ENCODE peak calls at places on chromosomes 3 and 15, in seven cellular contexts. One of them, this sample, is unnamed.
A peak's percentile ranks its signal among the peaks of the same experiment; 100 is the strongest.

GRCh38 chr3:63050548-63050947 is 175.3 kb upstream of the CADPS start:
- DNase-seq in kidney epithelial cell: no peak
- DNase-seq in mucosa of descending colon: no peak
- DNase-seq in body of pancreas: no peak
- DNase-seq in cardiac fibroblast: peak; percentile 36
- DNase-seq in transverse colon: no peak
- DNase-seq in astrocyte of the cerebellum: no peak
- DNase-seq in this sample: no peak

GRCh38 chr3:110955301-110955880 is 116.2 kb upstream of the NECTIN3 start:
- DNase-seq in kidney epithelial cell: no peak
- DNase-seq in mucosa of descending colon: no peak
- DNase-seq in body of pancreas: no peak
- DNase-seq in cardiac fibroblast: peak; percentile 77
- DNase-seq in transverse colon: no peak
- DNase-seq in astrocyte of the cerebellum: no peak
- DNase-seq in this sample: no peak

GRCh38 chr15:92725171-92725570 is 69.6 kb upstream of the FAM174B start:
- DNase-seq in kidney epithelial cell: peak; percentile 77
- DNase-seq in mucosa of descending colon: no peak
- DNase-seq in body of pancreas: no peak
- DNase-seq in cardiac fibroblast: peak; percentile 35
- DNase-seq in transverse colon: no peak
- DNase-seq in astrocyte of the cerebellum: no peak
- DNase-seq in this sample: no peak

GRCh38 chr3:125062904-125063618 is 7.3 kb upstream of the HEG1 start:
- DNase-seq in kidney epithelial cell: peak; percentile 84
- DNase-seq in mucosa of descending colon: no peak
- DNase-seq in body of pancreas: peak; percentile 64
- DNase-seq in cardiac fibroblast: peak; percentile 89
- DNase-seq in transverse colon: no peak
- DNase-seq in astrocyte of the cerebellum: peak; percentile 96
- DNase-seq in this sample: peak; percentile 65

GRCh38 chr3:170532573-170532972 is 53.3 kb downstream of the SLC7A14 start:
- DNase-seq in kidney epithelial cell: no peak
- DNase-seq in mucosa of descending colon: no peak
- DNase-seq in body of pancreas: no peak
- DNase-seq in cardiac fibroblast: no peak
- DNase-seq in transverse colon: no peak
- DNase-seq in astrocyte of the cerebellum: no peak
- DNase-seq in this sample: no peak

GRCh38 chr3:30688776-30689175 is 82.4 kb downstream of the TGFBR2 start:
- DNase-seq in kidney epithelial cell: peak; percentile 51
- DNase-seq in mucosa of descending colon: peak; percentile 46
- DNase-seq in body of pancreas: no peak
- DNase-seq in cardiac fibroblast: peak; percentile 64
- DNase-seq in transverse colon: peak; percentile 49
- DNase-seq in astrocyte of the cerebellum: no peak
- DNase-seq in this sample: no peak

GRCh38 chr15:84797801-84798200 is 19.4 kb upstream of the ALPK3 start:
- DNase-seq in kidney epithelial cell: no peak
- DNase-seq in mucosa of descending colon: no peak
- DNase-seq in body of pancreas: no peak
- DNase-seq in cardiac fibroblast: no peak
- DNase-seq in transverse colon: no peak
- DNase-seq in astrocyte of the cerebellum: no peak
- DNase-seq in this sample: no peak

GRCh38 chr15:32994810-32995424 is 199.6 kb downstream of the FMN1 start:
- DNase-seq in kidney epithelial cell: no peak
- DNase-seq in mucosa of descending colon: no peak
- DNase-seq in body of pancreas: no peak
- DNase-seq in cardiac fibroblast: peak; percentile 79
- DNase-seq in transverse colon: no peak
- DNase-seq in astrocyte of the cerebellum: peak; percentile 53
- DNase-seq in this sample: no peak

GRCh38 chr3:23615068-23615467 is 190.7 kb upstream of the UBE2E1 start:
- DNase-seq in kidney epithelial cell: no peak
- DNase-seq in mucosa of descending colon: no peak
- DNase-seq in body of pancreas: no peak
- DNase-seq in cardiac fibroblast: no peak
- DNase-seq in transverse colon: no peak
- DNase-seq in astrocyte of the cerebellum: no peak
- DNase-seq in this sample: no peak

GRCh38 chr15:47551079-47551478 is 166.2 kb upstream of the SEMA6D start:
- DNase-seq in kidney epithelial cell: no peak
- DNase-seq in mucosa of descending colon: peak; percentile 18
- DNase-seq in body of pancreas: no peak
- DNase-seq in cardiac fibroblast: no peak
- DNase-seq in transverse colon: no peak
- DNase-seq in astrocyte of the cerebellum: no peak
- DNase-seq in this sample: no peak

GRCh38 chr15:32802296-32802936 is 84.6 kb downstream of the GREM1 start:
- DNase-seq in kidney epithelial cell: peak; percentile 61
- DNase-seq in mucosa of descending colon: no peak
- DNase-seq in body of pancreas: no peak
- DNase-seq in cardiac fibroblast: peak; percentile 94
- DNase-seq in transverse colon: no peak
- DNase-seq in astrocyte of the cerebellum: peak; percentile 96
- DNase-seq in this sample: no peak

GRCh38 chr15:82566690-82567089 is 26.4 kb upstream of the RPS17 start:
- DNase-seq in kidney epithelial cell: no peak
- DNase-seq in mucosa of descending colon: no peak
- DNase-seq in body of pancreas: no peak
- DNase-seq in cardiac fibroblast: peak; percentile 75
- DNase-seq in transverse colon: no peak
- DNase-seq in astrocyte of the cerebellum: no peak
- DNase-seq in this sample: no peak

GRCh38 chr3:104987859-104988258 is 378.9 kb upstream of the ALCAM start:
- DNase-seq in kidney epithelial cell: no peak
- DNase-seq in mucosa of descending colon: no peak
- DNase-seq in body of pancreas: no peak
- DNase-seq in cardiac fibroblast: peak; percentile 16
- DNase-seq in transverse colon: no peak
- DNase-seq in astrocyte of the cerebellum: no peak
- DNase-seq in this sample: no peak

GRCh38 chr15:78261062-78261461 is 3.3 kb upstream of the DNAJA4 start:
- DNase-seq in kidney epithelial cell: no peak
- DNase-seq in mucosa of descending colon: no peak
- DNase-seq in body of pancreas: no peak
- DNase-seq in cardiac fibroblast: no peak
- DNase-seq in transverse colon: no peak
- DNase-seq in astrocyte of the cerebellum: no peak
- DNase-seq in this sample: no peak

GRCh38 chr3:160950542-160950941 is 154.6 kb downstream of the B3GALNT1 start:
- DNase-seq in kidney epithelial cell: no peak
- DNase-seq in mucosa of descending colon: no peak
- DNase-seq in body of pancreas: no peak
- DNase-seq in cardiac fibroblast: no peak
- DNase-seq in transverse colon: no peak
- DNase-seq in astrocyte of the cerebellum: no peak
- DNase-seq in this sample: no peak

GRCh38 chr3:170802164-170803151 is 67.5 kb downstream of the RPL22L1 start:
- DNase-seq in kidney epithelial cell: peak; percentile 77
- DNase-seq in mucosa of descending colon: no peak
- DNase-seq in body of pancreas: no peak
- DNase-seq in cardiac fibroblast: peak; percentile 94
- DNase-seq in transverse colon: no peak
- DNase-seq in astrocyte of the cerebellum: peak; percentile 80
- DNase-seq in this sample: no peak

GRCh38 chr3:178392553-178392952 is 143.7 kb upstream of the KCNMB2 start:
- DNase-seq in kidney epithelial cell: no peak
- DNase-seq in mucosa of descending colon: no peak
- DNase-seq in body of pancreas: no peak
- DNase-seq in cardiac fibroblast: peak; percentile 90
- DNase-seq in transverse colon: no peak
- DNase-seq in astrocyte of the cerebellum: peak; percentile 34
- DNase-seq in this sample: no peak

GRCh38 chr15:96347181-96348111 is 16.9 kb downstream of the NR2F2 start:
- DNase-seq in kidney epithelial cell: no peak
- DNase-seq in mucosa of descending colon: no peak
- DNase-seq in body of pancreas: no peak
- DNase-seq in cardiac fibroblast: peak; percentile 76
- DNase-seq in transverse colon: no peak
- DNase-seq in astrocyte of the cerebellum: no peak
- DNase-seq in this sample: peak; percentile 87

GRCh38 chr3:112360574-112360973 is 27.6 kb downstream of the CD200 start:
- DNase-seq in kidney epithelial cell: no peak
- DNase-seq in mucosa of descending colon: no peak
- DNase-seq in body of pancreas: peak; percentile 28
- DNase-seq in cardiac fibroblast: peak; percentile 50
- DNase-seq in transverse colon: no peak
- DNase-seq in astrocyte of the cerebellum: peak; percentile 54
- DNase-seq in this sample: no peak

GRCh38 chr3:43098761-43099160 is 7.1 kb downstream of the POMGNT2 start:
- DNase-seq in kidney epithelial cell: no peak
- DNase-seq in mucosa of descending colon: no peak
- DNase-seq in body of pancreas: no peak
- DNase-seq in cardiac fibroblast: no peak
- DNase-seq in transverse colon: no peak
- DNase-seq in astrocyte of the cerebellum: no peak
- DNase-seq in this sample: no peak

GRCh38 chr3:183142199-183142598 is 20.3 kb downstream of the LAMP3 start:
- DNase-seq in kidney epithelial cell: no peak
- DNase-seq in mucosa of descending colon: no peak
- DNase-seq in body of pancreas: no peak
- DNase-seq in cardiac fibroblast: peak; percentile 32
- DNase-seq in transverse colon: no peak
- DNase-seq in astrocyte of the cerebellum: no peak
- DNase-seq in this sample: peak; percentile 18

GRCh38 chr3:49386056-49386756 is 25.6 kb downstream of the RHOA start:
- DNase-seq in kidney epithelial cell: no peak
- DNase-seq in mucosa of descending colon: no peak
- DNase-seq in body of pancreas: no peak
- DNase-seq in cardiac fibroblast: no peak
- DNase-seq in transverse colon: no peak
- DNase-seq in astrocyte of the cerebellum: no peak
- DNase-seq in this sample: no peak

GRCh38 chr3:143265501-143266070 is 146.0 kb downstream of the CHST2 start:
- DNase-seq in kidney epithelial cell: peak; percentile 50
- DNase-seq in mucosa of descending colon: no peak
- DNase-seq in body of pancreas: no peak
- DNase-seq in cardiac fibroblast: no peak
- DNase-seq in transverse colon: no peak
- DNase-seq in astrocyte of the cerebellum: no peak
- DNase-seq in this sample: no peak

GRCh38 chr3:19792388-19792787 is 141.6 kb downstream of the EFHB start:
- DNase-seq in kidney epithelial cell: no peak
- DNase-seq in mucosa of descending colon: no peak
- DNase-seq in body of pancreas: no peak
- DNase-seq in cardiac fibroblast: no peak
- DNase-seq in transverse colon: no peak
- DNase-seq in astrocyte of the cerebellum: no peak
- DNase-seq in this sample: no peak

GRCh38 chr3:129694228-129694627 is 87.8 kb upstream of the PLXND1 start:
- DNase-seq in kidney epithelial cell: peak; percentile 29
- DNase-seq in mucosa of descending colon: no peak
- DNase-seq in body of pancreas: no peak
- DNase-seq in cardiac fibroblast: no peak
- DNase-seq in transverse colon: no peak
- DNase-seq in astrocyte of the cerebellum: no peak
- DNase-seq in this sample: no peak

GRCh38 chr15:56767315-56767714 is 34.0 kb upstream of the ZNF280D start:
- DNase-seq in kidney epithelial cell: no peak
- DNase-seq in mucosa of descending colon: no peak
- DNase-seq in body of pancreas: no peak
- DNase-seq in cardiac fibroblast: peak; percentile 69
- DNase-seq in transverse colon: no peak
- DNase-seq in astrocyte of the cerebellum: no peak
- DNase-seq in this sample: no peak

GRCh38 chr3:188220988-188221818 is 67.2 kb downstream of the LPP start:
- DNase-seq in kidney epithelial cell: no peak
- DNase-seq in mucosa of descending colon: no peak
- DNase-seq in body of pancreas: peak; percentile 41
- DNase-seq in cardiac fibroblast: peak; percentile 98
- DNase-seq in transverse colon: peak; percentile 45
- DNase-seq in astrocyte of the cerebellum: no peak
- DNase-seq in this sample: no peak

DNA sequence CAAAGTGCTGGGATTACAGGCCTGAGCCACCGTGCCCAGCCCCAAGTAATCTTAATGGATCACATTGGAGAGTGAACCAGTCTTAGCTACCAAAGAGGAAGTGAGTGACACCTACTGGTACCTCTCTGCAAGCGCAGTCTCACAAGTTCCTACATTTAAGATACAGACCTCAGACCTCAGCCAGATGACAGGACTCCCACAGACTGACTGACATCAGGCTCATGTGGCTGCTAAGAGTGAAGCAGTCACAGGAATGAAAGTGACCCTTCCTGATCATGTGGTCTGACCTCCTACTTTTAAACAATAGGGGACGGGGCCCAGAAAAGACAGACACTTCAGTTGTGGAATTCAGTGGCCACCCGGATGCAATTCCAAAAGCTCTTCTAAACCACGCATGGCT is 36.3 kb upstream of the GNB5 start:
- DNase-seq in kidney epithelial cell: peak; percentile 81
- DNase-seq in mucosa of descending colon: peak; percentile 84
- DNase-seq in body of pancreas: peak; percentile 89
- DNase-seq in cardiac fibroblast: peak; percentile 90
- DNase-seq in transverse colon: peak; percentile 77
- DNase-seq in astrocyte of the cerebellum: peak; percentile 78
- DNase-seq in this sample: peak; percentile 51
- TF ChIP-seq CTCF in kidney epithelial cell: peak; percentile 79
- TF ChIP-seq CTCF in mucosa of descending colon: peak; percentile 60
- TF ChIP-seq CTCF in body of pancreas: peak; percentile 88
- TF ChIP-seq CTCF in cardiac fibroblast: peak; percentile 83
- TF ChIP-seq CTCF in transverse colon: peak; percentile 76
- TF ChIP-seq CTCF in astrocyte of the cerebellum: peak; percentile 87
- TF ChIP-seq CTCF in this sample: peak; percentile 52

GRCh38 chr3:4807381-4808280 is 171.6 kb upstream of the BHLHE40 start:
- DNase-seq in kidney epithelial cell: no peak
- DNase-seq in mucosa of descending colon: no peak
- DNase-seq in body of pancreas: no peak
- DNase-seq in cardiac fibroblast: no peak
- DNase-seq in transverse colon: no peak
- DNase-seq in astrocyte of the cerebellum: no peak
- DNase-seq in this sample: no peak
- TF ChIP-seq CTCF in kidney epithelial cell: no peak
- TF ChIP-seq CTCF in mucosa of descending colon: no peak
- TF ChIP-seq CTCF in body of pancreas: no peak
- TF ChIP-seq CTCF in cardiac fibroblast: no peak
- TF ChIP-seq CTCF in transverse colon: no peak
- TF ChIP-seq CTCF in astrocyte of the cerebellum: no peak
- TF ChIP-seq CTCF in this sample: no peak

GRCh38 chr15:37698679-37699078 is 235.8 kb upstream of the TMCO5A start:
- DNase-seq in kidney epithelial cell: no peak
- DNase-seq in mucosa of descending colon: no peak
- DNase-seq in body of pancreas: no peak
- DNase-seq in cardiac fibroblast: peak; percentile 3
- DNase-seq in transverse colon: no peak
- DNase-seq in astrocyte of the cerebellum: no peak
- DNase-seq in this sample: no peak
- TF ChIP-seq CTCF in kidney epithelial cell: no peak
- TF ChIP-seq CTCF in mucosa of descending colon: no peak
- TF ChIP-seq CTCF in body of pancreas: no peak
- TF ChIP-seq CTCF in cardiac fibroblast: no peak
- TF ChIP-seq CTCF in transverse colon: no peak
- TF ChIP-seq CTCF in astrocyte of the cerebellum: no peak
- TF ChIP-seq CTCF in this sample: no peak

GRCh38 chr15:86135030-86135429 is 55.4 kb downstream of the AGBL1 start:
- DNase-seq in kidney epithelial cell: no peak
- DNase-seq in mucosa of descending colon: no peak
- DNase-seq in body of pancreas: no peak
- DNase-seq in cardiac fibroblast: no peak
- DNase-seq in transverse colon: peak; percentile 7
- DNase-seq in astrocyte of the cerebellum: no peak
- DNase-seq in this sample: no peak

GRCh38 chr15:86138798-86139197 is 59.1 kb downstream of the AGBL1 start:
- DNase-seq in kidney epithelial cell: no peak
- DNase-seq in mucosa of descending colon: no peak
- DNase-seq in body of pancreas: no peak
- DNase-seq in cardiac fibroblast: no peak
- DNase-seq in transverse colon: no peak
- DNase-seq in astrocyte of the cerebellum: no peak
- DNase-seq in this sample: no peak

GRCh38 chr15:86139828-86140227 is 60.2 kb downstream of the AGBL1 start:
- DNase-seq in kidney epithelial cell: no peak
- DNase-seq in mucosa of descending colon: no peak
- DNase-seq in body of pancreas: no peak
- DNase-seq in cardiac fibroblast: no peak
- DNase-seq in transverse colon: no peak
- DNase-seq in astrocyte of the cerebellum: no peak
- DNase-seq in this sample: peak; percentile 21
- TF ChIP-seq CTCF in kidney epithelial cell: no peak
- TF ChIP-seq CTCF in mucosa of descending colon: no peak
- TF ChIP-seq CTCF in body of pancreas: no peak
- TF ChIP-seq CTCF in cardiac fibroblast: no peak
- TF ChIP-seq CTCF in transverse colon: no peak
- TF ChIP-seq CTCF in astrocyte of the cerebellum: no peak
- TF ChIP-seq CTCF in this sample: no peak